ENCODE peak calls at places on chromosomes 12 and 14, in nine cellular contexts. Q is dermis blood vessel endothelial cell, E is testis, Y is C1 segment of cervical spinal cord, I is Right ventricle myocardium superior, T is H9, W is NCI-H1105, X is AG08396, K is keratinocyte. P is an unnamed sample.
A peak's percentile ranks its signal among the peaks of the same experiment; 100 is the strongest.

GRCh38 chr12:105053116-105053572 is 31.1 kb downstream of the ALDH1L2 start:
- DNase-seq in Q (peak; percentile 87), E (peak; percentile 86), Y (no peak), I (peak; percentile 74), T (peak; percentile 75), W (peak; percentile 69), X (peak; percentile 43), K (peak; percentile 23), P (peak; percentile 56)

GRCh38 chr12:12016284-12017100 is 54.2 kb upstream of the BCL2L14 start:
- DNase-seq in Q (no peak), E (no peak), Y (no peak), I (no peak), T (no peak), W (no peak), X (no peak), K (no peak), P (no peak)

GRCh38 chr12:51850081-51850932 is 1.8 kb upstream of the FIGNL2 start:
- DNase-seq in Q (no peak), E (no peak), Y (no peak), I (no peak), T (no peak), W (no peak), X (no peak), K (no peak), P (no peak)

GRCh38 chr12:89529738-89530137 is 3.9 kb upstream of the POC1B start:
- DNase-seq in Q (peak; percentile 77), E (no peak), Y (no peak), I (no peak), T (no peak), W (peak; percentile 1), X (peak; percentile 60), K (no peak), P (no peak)

GRCh38 chr12:48342980-48343379 is 7.7 kb downstream of the ZNF641 start:
- DNase-seq in Q (no peak), E (no peak), Y (no peak), I (no peak), T (no peak), W (no peak), X (no peak), K (no peak), P (no peak)

GRCh38 chr12:42944516-42944915 is 355.0 kb upstream of the PRICKLE1 start:
- DNase-seq in Q (no peak), E (no peak), Y (no peak), I (no peak), T (no peak), W (no peak), X (no peak), K (no peak), P (no peak)

GRCh38 chr14:99753225-99754140 is 39.7 kb upstream of the EML1 start:
- DNase-seq in Q (peak; percentile 41), E (no peak), Y (no peak), I (no peak), T (no peak), W (no peak), X (no peak), K (no peak), P (no peak)

GRCh38 chr12:68568878-68569569 is 41.7 kb upstream of the RAP1B start:
- DNase-seq in Q (no peak), E (no peak), Y (no peak), I (no peak), T (no peak), W (peak; percentile 56), X (no peak), K (no peak), P (no peak)

GRCh38 chr12:95460901-95461300 is 13.1 kb upstream of the METAP2 start:
- DNase-seq in Q (no peak), E (no peak), Y (no peak), I (no peak), T (no peak), W (no peak), X (no peak), K (no peak), P (no peak)

GRCh38 chr14:35534884-35535793 is 1.2 kb downstream of the INSM2 start:
- DNase-seq in Q (peak; percentile 77), E (peak; percentile 74), Y (peak; percentile 21), I (peak; percentile 70), T (peak; percentile 85), W (peak; percentile 32), X (peak; percentile 89), K (no peak), P (peak; percentile 6)

GRCh38 chr12:130281157-130281799 is 56.4 kb upstream of the PIWIL1 start:
- DNase-seq in Q (peak; percentile 3), E (peak; percentile 56), Y (no peak), I (peak; percentile 46), T (peak; percentile 87), W (no peak), X (no peak), K (no peak), P (no peak)

GRCh38 chr12:67716817-67717216 is 68.3 kb downstream of the DYRK2 start:
- DNase-seq in Q (no peak), E (no peak), Y (no peak), I (no peak), T (no peak), W (no peak), X (peak; percentile 26), K (no peak), P (no peak)

GRCh38 chr12:99131761-99132199 is 486.7 kb downstream of the APAF1 start:
- DNase-seq in Q (no peak), E (no peak), Y (no peak), I (peak; percentile 63), T (peak; percentile 89), W (no peak), X (no peak), K (no peak), P (no peak)

GRCh38 chr12:116099664-116100432 is 177.6 kb downstream of the MED13L start:
- DNase-seq in Q (no peak), E (no peak), Y (no peak), I (no peak), T (no peak), W (no peak), X (no peak), K (no peak), P (no peak)

GRCh38 chr12:68809190-68810026 is 1.4 kb downstream of the MDM2 start:
- DNase-seq in Q (no peak), E (no peak), Y (no peak), I (no peak), T (no peak), W (no peak), X (no peak), K (no peak), P (no peak)

GRCh38 chr14:35883677-35884293 is 57.6 kb downstream of the BRMS1L start:
- DNase-seq in Q (peak; percentile 54), E (peak; percentile 46), Y (no peak), I (no peak), T (no peak), W (no peak), X (peak; percentile 34), K (no peak), P (no peak)

GRCh38 chr14:71773900-71774481 is 158.2 kb upstream of the RGS6 start:
- DNase-seq in Q (no peak), E (no peak), Y (no peak), I (no peak), T (no peak), W (no peak), X (no peak), K (peak; percentile 4), P (no peak)

GRCh38 chr14:105878554-105878953 is 352.2 kb downstream of the TMEM121 start:
- DNase-seq in Q (no peak), E (no peak), Y (no peak), I (no peak), T (no peak), W (no peak), X (no peak), K (no peak), P (no peak)

GRCh38 chr12:27818421-27818918 is 38.4 kb upstream of the MANSC4 start:
- DNase-seq in Q (peak; percentile 58), E (peak; percentile 81), Y (no peak), I (no peak), T (no peak), W (no peak), X (no peak), K (no peak), P (no peak)

P was measured in effector CD8-positive, alpha-beta T cell.